ENCODE peak calls at places on chromosomes 1 and 21, in nine cellular contexts. S, Q, H, M, L, V, W, Y and E are unnamed samples.

GRCh38 chr1:183248989-183249691 is 63.1 kb downstream of the LAMC2 start:
- DNase-seq in S (no peak), Q (no peak), H (no peak), M (no peak), L (no peak), V (no peak), W (no peak), Y (no peak), E (no peak)

GRCh38 chr1:85438353-85438752 is 26.6 kb downstream of the DDAH1 start:
- DNase-seq in S (no peak), Q (no peak), H (no peak), M (no peak), L (no peak), V (peak), W (no peak), Y (no peak), E (peak)

GRCh38 chr1:9293512-9294439 is 1.1 kb downstream of the SPSB1 start:
- DNase-seq in S (no peak), Q (no peak), H (peak), M (no peak), L (no peak), V (peak), W (no peak), Y (peak), E (peak)

GRCh38 chr1:201585099-201585498 is 46.2 kb downstream of the NAV1 start:
- DNase-seq in S (no peak), Q (no peak), H (no peak), M (no peak), L (no peak), V (peak), W (no peak), Y (peak), E (peak)

GRCh38 chr1:173205146-173206051 is 1.7 kb downstream of the TNFSF4 start:
- DNase-seq in S (peak), Q (peak), H (no peak), M (no peak), L (no peak), V (peak), W (no peak), Y (peak), E (peak)

GRCh38 chr1:223123238-223123976 is 19.6 kb downstream of the TLR5 start:
- DNase-seq in S (peak), Q (peak), H (peak), M (peak), L (peak), V (peak), W (peak), Y (peak), E (peak)

GRCh38 chr1:9455487-9456237 is 83.6 kb upstream of the SLC25A33 start:
- DNase-seq in S (peak), Q (peak), H (peak), M (peak), L (peak), V (peak), W (peak), Y (peak), E (peak)

GRCh38 chr1:1115136-1115829 is 606 bp downstream of the C1orf159 start:
- DNase-seq in S (no peak), Q (no peak), H (no peak), M (peak), L (no peak), V (no peak), W (no peak), Y (no peak), E (no peak)

GRCh38 chr21:42151148-42152074 is 67.5 kb upstream of the ABCG1 start:
- DNase-seq in S (no peak), Q (no peak), H (no peak), M (no peak), L (no peak), V (no peak), W (no peak), Y (no peak), E (no peak)

DNA sequence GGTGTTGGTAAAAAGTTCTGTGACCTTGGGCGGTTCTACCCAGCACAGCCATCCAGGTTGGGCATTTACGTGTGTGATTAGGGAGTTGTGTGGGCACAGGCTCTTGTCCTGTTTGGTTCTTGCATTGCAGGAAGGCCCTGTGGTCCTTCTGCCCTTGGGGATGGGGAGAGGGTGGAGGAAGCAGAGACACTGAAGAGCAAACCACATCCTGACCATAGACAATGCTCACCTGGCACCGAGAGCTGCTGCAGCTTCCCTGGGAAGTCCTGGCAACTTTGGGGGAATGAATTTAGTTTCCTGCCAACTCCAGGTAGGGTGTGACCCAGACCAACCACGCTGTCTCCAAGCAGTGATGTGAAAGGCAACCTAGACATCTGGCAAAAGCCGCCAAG is 25.7 kb downstream of the RNF187 start:
- DNase-seq in S (no peak), Q (no peak), H (no peak), M (no peak), L (no peak), V (no peak), W (no peak), Y (no peak), E (no peak)
- TF ChIP-seq CTCF in S (no peak), Q (no peak), H (no peak), M (no peak), L (no peak), V (no peak), W (no peak), Y (no peak), E (no peak)

GRCh38 chr21:35145626-35146236 is 96.6 kb upstream of the RUNX1 start:
- DNase-seq in S (no peak), Q (no peak), H (no peak), M (no peak), L (no peak), V (no peak), W (no peak), Y (no peak), E (no peak)
- H3K4me3 ChIP-seq in S (no peak), Q (no peak), H (no peak), M (no peak), L (no peak), V (no peak), W (no peak), Y (no peak), E (no peak)

GRCh38 chr1:207407655-207408256 is 46.4 kb upstream of the CR2 start:
- DNase-seq in S (no peak), Q (no peak), H (no peak), M (no peak), L (no peak), V (peak), W (no peak), Y (no peak), E (peak)

GRCh38 chr1:207402744-207403143 is 51.4 kb upstream of the CR2 start:
- DNase-seq in S (no peak), Q (no peak), H (no peak), M (no peak), L (no peak), V (no peak), W (no peak), Y (no peak), E (no peak)

GRCh38 chr1:207405814-207406213 is 48.3 kb upstream of the CR2 start:
- DNase-seq in S (no peak), Q (no peak), H (no peak), M (no peak), L (no peak), V (no peak), W (no peak), Y (no peak), E (no peak)

GRCh38 chr1:207401578-207401977 is 52.5 kb upstream of the CR2 start:
- DNase-seq in S (no peak), Q (no peak), H (no peak), M (no peak), L (no peak), V (no peak), W (no peak), Y (no peak), E (no peak)

GRCh38 chr1:207404849-207405525 is 49.1 kb upstream of the CR2 start:
- DNase-seq in S (no peak), Q (peak), H (no peak), M (peak), L (no peak), V (peak), W (no peak), Y (peak), E (peak)
- TF ChIP-seq CTCF in S (peak), Q (peak), H (peak), M (peak), L (peak), V (peak), W (peak), Y (peak), E (peak)

DNA sequence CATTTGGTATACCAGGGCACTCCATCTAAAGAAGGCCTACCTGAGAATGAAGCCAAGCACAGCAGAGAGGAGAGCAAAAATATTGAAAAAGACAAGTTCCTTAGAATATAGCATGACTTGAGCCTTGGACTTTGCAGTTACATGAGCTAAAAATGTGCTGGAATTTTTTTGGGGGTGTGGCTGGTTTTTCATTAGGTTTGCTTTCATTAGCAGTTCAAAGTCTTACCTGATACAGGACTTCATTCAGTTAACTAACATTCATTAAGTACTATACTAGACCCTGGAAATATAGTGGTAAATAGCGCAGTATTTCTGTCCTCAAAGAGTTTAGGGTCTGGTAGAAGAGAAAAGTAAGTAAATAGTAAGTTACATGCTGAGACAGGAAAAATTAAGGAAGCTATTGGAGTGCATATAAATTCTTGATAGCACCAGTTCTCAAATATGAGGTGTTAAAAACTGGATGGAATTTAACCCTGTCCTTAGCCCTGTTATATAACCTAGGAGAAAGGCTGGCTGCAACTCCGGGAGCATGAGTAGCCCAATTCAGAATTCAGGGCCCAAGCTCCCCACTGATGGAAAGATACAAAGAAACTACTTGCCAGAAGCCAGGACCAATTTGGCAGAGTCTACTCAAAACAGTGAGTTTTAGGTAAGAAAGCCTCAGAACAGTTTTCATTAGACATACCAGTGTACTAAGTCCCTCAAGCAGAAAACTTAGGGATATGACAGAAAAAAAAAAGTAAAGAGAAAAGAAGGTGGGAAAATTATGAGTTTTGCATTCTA is 3.1 kb upstream of the DOCK7 start:
- DNase-seq in S (no peak), Q (no peak), H (no peak), M (no peak), L (no peak), V (no peak), W (no peak), Y (no peak), E (no peak)
- H3K4me3 ChIP-seq in S (no peak), Q (no peak), H (no peak), M (no peak), L (no peak), V (no peak), W (no peak), Y (no peak), E (no peak)

DNA sequence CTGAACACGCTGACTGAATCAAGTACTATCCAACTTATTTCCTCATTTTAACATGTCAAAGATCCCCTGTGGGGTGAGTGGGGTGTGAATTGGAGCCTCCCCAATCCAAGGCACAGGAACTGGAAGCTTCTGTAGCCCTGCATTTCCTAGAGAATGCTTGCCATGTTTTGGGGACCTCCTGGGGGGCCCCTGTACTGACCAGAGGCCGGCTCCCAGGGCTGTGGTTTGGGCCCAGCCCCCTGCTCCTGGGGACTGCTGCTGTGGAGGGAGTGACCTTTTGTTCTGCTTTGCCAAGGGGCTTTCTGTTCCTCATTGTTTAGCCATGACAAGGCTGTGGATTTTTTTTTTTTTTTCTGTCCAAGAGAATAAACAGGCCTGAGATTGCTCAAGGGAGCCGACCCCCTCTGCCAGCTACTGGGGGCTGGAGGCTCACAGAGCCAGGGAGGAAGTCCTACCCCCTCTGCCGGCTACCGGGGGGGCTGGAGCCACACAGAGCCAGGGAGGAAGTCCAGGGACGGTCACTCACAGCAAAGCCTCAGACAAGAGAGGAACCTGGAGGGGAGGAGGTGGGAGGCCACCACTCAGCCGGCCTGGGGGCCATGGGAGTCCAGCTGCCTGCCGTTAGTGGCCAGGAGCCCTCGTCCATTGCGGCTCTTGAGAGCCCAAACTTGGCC is 17.4 kb downstream of the TNFRSF1B start:
- DNase-seq in S (peak), Q (peak), H (peak), M (peak), L (peak), V (peak), W (peak), Y (peak), E (peak)
- TF ChIP-seq CTCF in S (peak), Q (peak), H (no peak), M (peak), L (peak), V (peak), W (peak), Y (no peak), E (peak)